ENCODE peak calls at places on chromosomes 16 and 17, in six cellular contexts. V is transverse colon, Z is ascending aorta, B is osteoblast, K is sigmoid colon, Q is left ventricle myocardium inferior. J is an unnamed sample.

GRCh38 chr16:75112281-75113045 is 4.1 kb downstream of the LDHD start:
- DNase-seq in V (no peak), Z (no peak), B (peak; percentile 53), K (no peak), Q (no peak), J (no peak)

GRCh38 chr16:83095926-83096692 is 469.3 kb downstream of the CDH13 start:
- DNase-seq in V (no peak), Z (no peak), B (no peak), K (no peak), Q (no peak), J (no peak)

GRCh38 chr17:83012873-83013778 is 66.3 kb upstream of the METRNL start:
- DNase-seq in V (no peak), Z (no peak), B (peak; percentile 99), K (no peak), Q (no peak), J (no peak)

GRCh38 chr17:66462010-66462409 is 159.6 kb downstream of the PRKCA start:
- DNase-seq in V (peak; percentile 50), Z (no peak), B (no peak), K (no peak), Q (no peak), J (no peak)

GRCh38 chr17:57534863-57535651 is 210.0 kb downstream of the CCDC182 start:
- DNase-seq in V (peak; percentile 20), Z (no peak), B (peak; percentile 80), K (no peak), Q (no peak), J (no peak)

GRCh38 chr16:25693621-25694020 is 1.9 kb downstream of the HS3ST4 start:
- DNase-seq in V (no peak), Z (no peak), B (no peak), K (no peak), Q (no peak), J (no peak)

GRCh38 chr17:37820313-37821024 is 75.6 kb upstream of the HNF1B start:
- DNase-seq in V (no peak), Z (no peak), B (no peak), K (no peak), Q (no peak), J (no peak)

GRCh38 chr17:75712480-75712879 is 8.8 kb upstream of the ITGB4 start:
- DNase-seq in V (no peak), Z (no peak), B (no peak), K (no peak), Q (no peak), J (no peak)

GRCh38 chr16:67544844-67545664 is 16.4 kb downstream of the RIPOR1 start:
- DNase-seq in V (no peak), Z (no peak), B (peak; percentile 66), K (no peak), Q (no peak), J (no peak)

GRCh38 chr17:45396496-45397205 is 36.0 kb downstream of the ARHGAP27 start:
- DNase-seq in V (no peak), Z (no peak), B (peak; percentile 81), K (no peak), Q (no peak), J (no peak)

GRCh38 chr17:64231567-64232141 is 31.4 kb downstream of the TEX2 start:
- DNase-seq in V (no peak), Z (no peak), B (no peak), K (no peak), Q (no peak), J (no peak)

GRCh38 chr16:11058820-11059219 is 114.5 kb downstream of the CLEC16A start:
- DNase-seq in V (no peak), Z (no peak), B (no peak), K (peak; percentile 7), Q (no peak), J (no peak)

GRCh38 chr17:75105269-75106080 is 4.3 kb upstream of the ARMC7 start:
- DNase-seq in V (peak; percentile 77), Z (no peak), B (peak; percentile 91), K (no peak), Q (no peak), J (peak; percentile 51)

GRCh38 chr16:2270070-2270462 is 2.1 kb upstream of the RNPS1 start:
- DNase-seq in V (no peak), Z (no peak), B (peak; percentile 80), K (no peak), Q (no peak), J (no peak)

GRCh38 chr17:44049294-44050080 is 17.0 kb downstream of the LSM12 start:
- DNase-seq in V (no peak), Z (no peak), B (no peak), K (no peak), Q (no peak), J (no peak)

GRCh38 chr17:42088736-42089135 is 9.5 kb downstream of the ZNF385C start:
- DNase-seq in V (no peak), Z (no peak), B (peak; percentile 39), K (no peak), Q (no peak), J (no peak)

GRCh38 chr17:10797848-10798328 is 6.0 kb downstream of the TMEM238L start:
- DNase-seq in V (peak; percentile 57), Z (no peak), B (no peak), K (no peak), Q (no peak), J (no peak)

GRCh38 chr16:47995354-47995753 is 160.4 kb downstream of the ABCC12 start:
- DNase-seq in V (no peak), Z (no peak), B (no peak), K (no peak), Q (no peak), J (no peak)

GRCh38 chr17:40542562-40543411 is 22.5 kb downstream of the CCR7 start:
- DNase-seq in V (peak; percentile 73), Z (peak; percentile 88), B (peak; percentile 95), K (peak; percentile 98), Q (peak; percentile 83), J (no peak)

GRCh38 chr17:59830007-59830630 is 62.6 kb downstream of the TUBD1 start:
- DNase-seq in V (no peak), Z (no peak), B (no peak), K (no peak), Q (no peak), J (peak; percentile 75)

GRCh38 chr16:77683845-77684526 is 38.3 kb upstream of the NUDT7 start:
- DNase-seq in V (no peak), Z (no peak), B (no peak), K (no peak), Q (no peak), J (no peak)

GRCh38 chr17:55318081-55318480 is 53.3 kb downstream of the HLF start:
- DNase-seq in V (no peak), Z (no peak), B (no peak), K (no peak), Q (no peak), J (no peak)

GRCh38 chr17:68600881-68601564 is at the start of gene FAM20A:
- DNase-seq in V (peak; percentile 13), Z (peak; percentile 68), B (peak; percentile 75), K (no peak), Q (peak; percentile 58), J (peak; percentile 28)

GRCh38 chr16:49441366-49441780 is 67.8 kb downstream of the C16orf78 start:
- DNase-seq in V (peak; percentile 76), Z (no peak), B (no peak), K (no peak), Q (peak; percentile 33), J (no peak)

DNA sequence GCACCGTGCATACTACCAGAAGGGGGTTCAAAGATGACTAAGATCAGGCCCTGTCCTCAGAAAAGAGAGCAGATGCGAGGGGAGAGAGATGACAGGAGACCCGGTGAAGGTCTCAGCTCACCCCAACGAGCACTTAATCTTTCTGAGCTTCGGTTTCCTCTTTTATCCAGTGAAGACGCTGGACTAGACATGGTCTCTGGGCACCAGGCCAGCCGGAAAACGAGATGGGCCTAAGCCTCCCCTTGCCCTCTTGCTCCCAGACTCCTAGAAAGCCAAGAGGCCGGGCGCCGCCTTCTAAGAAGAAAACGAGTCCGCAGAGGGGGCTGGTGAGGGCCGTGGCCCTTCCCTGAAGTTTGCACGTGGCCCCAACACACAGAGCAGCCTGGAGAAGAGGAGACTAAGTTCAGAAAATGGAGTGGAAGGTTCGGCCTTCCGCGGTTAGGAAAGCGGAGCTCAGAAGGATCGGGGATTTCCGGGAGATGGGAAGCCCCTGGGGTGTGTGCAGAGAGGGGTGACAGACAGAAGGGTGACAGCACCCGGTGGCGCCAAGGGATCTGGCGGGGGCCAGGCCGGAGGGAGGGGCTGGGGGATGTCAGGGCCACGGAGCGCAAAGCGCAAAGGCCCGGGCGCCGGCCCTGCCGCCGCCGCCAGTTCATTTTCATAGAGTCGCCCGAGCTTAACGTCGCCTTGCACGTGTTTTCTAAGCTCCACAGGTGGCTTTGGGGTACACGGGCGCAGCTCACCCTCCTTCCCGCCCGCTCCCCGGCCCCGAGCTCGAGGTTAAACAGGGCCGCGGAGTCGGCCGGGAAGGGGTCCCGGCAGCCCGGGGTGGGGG is 42.1 kb upstream of the BHLHA9 start:
- DNase-seq in V (peak; percentile 50), Z (no peak), B (peak; percentile 89), K (no peak), Q (peak; percentile 52), J (no peak)
- H3K4me3 ChIP-seq in V (peak overlapping the region; percentile 80), Z (peak overlapping the region; percentile 72), B (no peak overlapping the region), K (peak overlapping the region; percentile 53), Q (peak overlapping the region; percentile 69), J (no peak overlapping the region)

GRCh38 chr16:35743101-35743692 is 2283.8 kb downstream of the TP53TG3F start:
- DNase-seq in V (no peak), Z (no peak), B (no peak), K (no peak), Q (no peak), J (no peak)
- H3K9me3 ChIP-seq in V (no peaks in the 10 kb centered on the region), Z (no peaks in the 10 kb centered on the region), B (no peaks in the 10 kb centered on the region), K (peaks cover 10% of the 10 kb centered on the region), Q (peaks cover 7% of the 10 kb centered on the region), J (no peaks in the 10 kb centered on the region)

GRCh38 chr17:5370411-5370810 is 49.1 kb downstream of the NUP88 start:
- DNase-seq in V (no peak), Z (no peak), B (no peak), K (no peak), Q (no peak), J (no peak)
- H3K36me3 ChIP-seq in V (peaks cover 42% of the 10 kb centered on the region), Z (peaks cover 41% of the 10 kb centered on the region), B (peaks cover 56% of the 10 kb centered on the region), K (peaks cover 24% of the 10 kb centered on the region), Q (peaks cover 94% of the 10 kb centered on the region), J (peaks cover 19% of the 10 kb centered on the region)

DNA sequence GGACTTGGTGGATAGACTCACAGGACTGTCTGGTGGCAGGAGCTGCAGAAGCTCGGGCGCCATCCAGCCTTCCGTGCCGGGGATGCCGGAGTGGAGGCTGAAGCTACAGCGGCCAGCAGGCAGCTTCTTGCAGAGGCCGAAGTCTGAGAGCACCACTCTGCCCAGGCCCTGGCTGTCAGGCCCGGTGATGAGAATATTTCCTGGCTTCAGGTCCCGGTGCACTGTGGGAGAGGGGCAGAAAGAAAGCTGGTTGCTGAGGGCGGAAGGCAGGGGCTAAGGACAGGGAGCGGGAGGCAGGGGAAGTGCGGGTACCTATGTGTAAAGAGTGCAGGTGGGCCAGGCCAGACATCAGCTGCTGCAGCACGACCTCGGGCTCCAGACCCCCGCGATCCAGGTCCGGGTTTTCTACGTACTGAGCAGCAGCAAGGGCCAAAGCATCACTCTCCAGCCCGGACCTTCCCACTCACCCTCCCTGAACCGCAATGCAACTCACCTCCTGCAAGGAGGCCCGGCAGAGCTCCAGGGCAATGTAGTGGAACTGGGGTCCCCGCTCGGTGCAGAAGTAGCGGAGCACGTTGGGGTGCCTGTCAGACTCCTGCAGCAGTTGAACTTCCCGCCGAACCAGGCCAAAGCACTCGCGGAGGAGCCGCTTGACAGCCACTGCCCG is 16.2 kb downstream of the PLK1 start:
- DNase-seq in V (no peak), Z (no peak), B (peak; percentile 87), K (no peak), Q (no peak), J (no peak)
- H3K4me3 ChIP-seq in V (no peak overlapping the region), Z (no peak overlapping the region), B (peak overlapping the region; percentile 46), K (no peak overlapping the region), Q (peak overlapping the region; percentile 51), J (no peak overlapping the region)

GRCh38 chr17:26807024-26807423 is 486.9 kb upstream of the WSB1 start:
- DNase-seq in V (no peak), Z (no peak), B (no peak), K (no peak), Q (no peak), J (no peak)

GRCh38 chr17:26809033-26809432 is 484.9 kb upstream of the WSB1 start:
- DNase-seq in V (no peak), Z (no peak), B (no peak), K (no peak), Q (no peak), J (no peak)
- H3K9me3 ChIP-seq in V (peaks cover 24% of the 10 kb centered on the region), Z (no peaks in the 10 kb centered on the region), B (peaks cover 9% of the 10 kb centered on the region), K (peaks cover 44% of the 10 kb centered on the region), Q (peaks cover 81% of the 10 kb centered on the region), J (peaks cover 40% of the 10 kb centered on the region)

J was measured in MG63.